ENCODE peak calls at places on chromosome 18, in five cellular contexts. Z, A, Y, O and M are unnamed samples.

GRCh38 chr18:47747260-47747795 is 183.1 kb downstream of the SMAD2 start:
- DNase-seq in Z (no peak), A (no peak), Y (no peak), O (no peak), M (peak; percentile 43)

GRCh38 chr18:10379511-10379910 is 74.9 kb upstream of the APCDD1 start:
- DNase-seq in Z (no peak), A (no peak), Y (no peak), O (peak; percentile 20), M (no peak)

GRCh38 chr18:70328169-70328568 is 39.3 kb downstream of the SOCS6 start:
- DNase-seq in Z (no peak), A (no peak), Y (no peak), O (no peak), M (no peak)

GRCh38 chr18:3060667-3061580 is 48.0 kb upstream of the LPIN2 start:
- DNase-seq in Z (no peak), A (no peak), Y (no peak), O (no peak), M (peak; percentile 15)

GRCh38 chr18:10401489-10401888 is 52.9 kb upstream of the APCDD1 start:
- DNase-seq in Z (no peak), A (no peak), Y (no peak), O (peak; percentile 26), M (no peak)

GRCh38 chr18:42654561-42654960 is 460.9 kb downstream of the RIT2 start:
- DNase-seq in Z (no peak), A (no peak), Y (no peak), O (no peak), M (no peak)

GRCh38 chr18:68275616-68276015 is 439.3 kb downstream of the TMX3 start:
- DNase-seq in Z (no peak), A (no peak), Y (no peak), O (peak; percentile 73), M (no peak)

GRCh38 chr18:32724071-32724696 is 48.6 kb downstream of the KLHL14 start:
- DNase-seq in Z (no peak), A (no peak), Y (no peak), O (no peak), M (no peak)

GRCh38 chr18:76064998-76065397 is 430.0 kb downstream of the ZNF516 start:
- DNase-seq in Z (no peak), A (peak; percentile 1), Y (no peak), O (no peak), M (no peak)

DNA sequence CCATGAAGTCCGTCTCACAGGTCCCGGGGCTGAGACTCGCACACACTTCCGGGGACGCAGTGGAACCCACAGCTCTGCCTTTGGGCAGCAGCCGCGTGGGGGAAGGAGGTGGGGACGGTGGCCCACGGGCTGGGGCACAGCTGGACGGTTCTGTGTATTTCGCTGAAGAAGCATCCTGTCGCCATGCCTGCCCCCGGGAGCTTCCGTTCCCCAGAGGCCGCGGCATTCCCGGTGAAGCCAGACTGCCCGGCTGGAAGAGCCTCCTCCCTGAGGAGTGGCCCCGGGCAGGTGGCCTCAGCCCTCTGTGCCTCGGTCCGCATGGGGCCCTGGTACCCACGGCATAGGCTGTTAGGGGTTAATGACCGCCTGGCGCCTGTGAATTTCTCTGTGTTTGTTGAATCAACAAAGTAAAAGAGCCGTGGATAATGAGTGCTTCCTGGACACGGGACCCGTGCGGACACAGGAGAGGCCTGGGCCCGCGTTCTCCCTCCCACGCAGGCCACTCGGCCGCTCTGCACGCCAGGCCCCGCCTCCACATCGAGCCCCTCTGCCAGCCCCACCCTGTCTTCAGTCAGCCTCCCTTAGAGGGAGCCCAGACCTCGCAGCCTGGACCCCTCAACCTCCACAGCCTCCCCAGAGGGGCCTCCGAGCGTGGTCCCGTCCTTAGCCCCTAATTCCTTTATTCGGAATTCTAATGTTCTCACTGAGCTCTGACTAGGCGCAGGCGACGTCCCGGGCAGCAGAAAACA is 51.0 kb downstream of the KCNG2 start:
- DNase-seq in Z (no peak), A (no peak), Y (no peak), O (no peak), M (no peak)
- TF ChIP-seq CTCF in Z (no peak), A (no peak), Y (no peak), O (no peak), M (no peak)

DNA sequence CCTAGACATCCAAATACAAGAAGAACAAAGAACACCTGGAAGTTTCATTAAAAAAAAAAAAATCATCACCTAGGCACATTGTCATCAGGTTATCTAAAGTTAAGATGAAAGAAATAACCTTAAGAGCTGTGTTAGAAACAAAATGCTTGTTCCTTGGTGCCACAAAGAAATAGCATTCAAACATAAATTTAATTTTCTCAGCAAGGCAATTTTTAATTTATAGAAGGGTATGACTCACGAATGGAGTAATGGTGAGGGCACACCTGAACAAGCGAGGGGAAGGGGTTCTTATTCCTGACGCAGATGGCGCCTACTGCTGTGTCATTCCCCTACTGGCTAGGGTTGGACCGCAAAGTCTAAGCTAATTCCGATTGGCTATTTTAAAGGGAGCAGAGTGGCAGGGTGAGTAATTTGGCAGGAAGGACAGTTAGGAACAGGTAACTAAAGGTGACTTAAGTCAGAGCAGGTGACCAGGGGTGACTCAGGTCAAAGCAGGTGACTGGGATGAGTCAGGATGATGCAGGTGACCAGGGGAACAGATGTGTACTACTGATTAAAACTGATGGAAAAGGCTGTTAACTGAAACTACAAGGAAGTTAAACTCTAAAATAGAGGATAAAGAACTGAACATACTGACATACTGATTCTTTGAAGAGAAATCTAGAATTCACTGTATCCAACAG is 30.0 kb upstream of the TWSG1 start:
- DNase-seq in Z (no peak), A (no peak), Y (no peak), O (no peak), M (no peak)
- TF ChIP-seq CTCF in Z (no peak), A (no peak), Y (no peak), O (no peak), M (no peak)

GRCh38 chr18:58321986-58322385 is 278.0 kb downstream of the NEDD4L start:
- DNase-seq in Z (peak; percentile 81), A (peak; percentile 47), Y (peak; percentile 7), O (peak; percentile 89), M (no peak)
- TF ChIP-seq CTCF in Z (peak; percentile 64), A (peak; percentile 58), Y (peak; percentile 53), O (peak; percentile 58), M (peak; percentile 66)

DNA sequence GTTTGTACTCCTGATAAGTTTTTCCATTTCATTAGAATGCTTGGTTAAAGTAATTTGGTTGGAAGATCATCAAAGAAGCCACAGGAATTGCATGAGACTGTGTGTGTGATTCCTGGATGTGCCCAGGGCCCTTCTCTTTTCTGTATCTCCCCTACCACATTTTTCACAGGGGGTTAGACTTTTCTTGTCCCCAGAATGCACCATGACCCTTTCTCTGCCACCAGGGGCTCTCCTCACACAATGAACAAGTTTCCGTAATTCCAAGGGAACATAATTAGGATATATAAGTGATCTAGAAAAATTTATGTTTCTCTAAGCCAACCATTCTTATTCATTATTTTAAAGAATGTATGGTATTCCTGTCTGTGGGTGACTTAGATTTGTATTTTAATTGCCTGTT is 291.8 kb downstream of the NEDD4L start:
- DNase-seq in Z (no peak), A (no peak), Y (no peak), O (no peak), M (no peak)
- TF ChIP-seq CTCF in Z (no peak), A (peak; percentile 29), Y (no peak), O (peak; percentile 37), M (peak; percentile 60)

GRCh38 chr18:58540381-58540943 is 88.4 kb downstream of the ALPK2 start:
- DNase-seq in Z (no peak), A (no peak), Y (no peak), O (no peak), M (no peak)

GRCh38 chr18:58542426-58543159 is 86.3 kb downstream of the ALPK2 start:
- DNase-seq in Z (no peak), A (no peak), Y (no peak), O (no peak), M (no peak)

GRCh38 chr18:58541789-58542425 is 87.0 kb downstream of the ALPK2 start:
- DNase-seq in Z (peak; percentile 64), A (no peak), Y (no peak), O (peak; percentile 98), M (no peak)

GRCh38 chr18:58539659-58540380 is 89.1 kb downstream of the ALPK2 start:
- DNase-seq in Z (no peak), A (no peak), Y (no peak), O (no peak), M (no peak)

DNA sequence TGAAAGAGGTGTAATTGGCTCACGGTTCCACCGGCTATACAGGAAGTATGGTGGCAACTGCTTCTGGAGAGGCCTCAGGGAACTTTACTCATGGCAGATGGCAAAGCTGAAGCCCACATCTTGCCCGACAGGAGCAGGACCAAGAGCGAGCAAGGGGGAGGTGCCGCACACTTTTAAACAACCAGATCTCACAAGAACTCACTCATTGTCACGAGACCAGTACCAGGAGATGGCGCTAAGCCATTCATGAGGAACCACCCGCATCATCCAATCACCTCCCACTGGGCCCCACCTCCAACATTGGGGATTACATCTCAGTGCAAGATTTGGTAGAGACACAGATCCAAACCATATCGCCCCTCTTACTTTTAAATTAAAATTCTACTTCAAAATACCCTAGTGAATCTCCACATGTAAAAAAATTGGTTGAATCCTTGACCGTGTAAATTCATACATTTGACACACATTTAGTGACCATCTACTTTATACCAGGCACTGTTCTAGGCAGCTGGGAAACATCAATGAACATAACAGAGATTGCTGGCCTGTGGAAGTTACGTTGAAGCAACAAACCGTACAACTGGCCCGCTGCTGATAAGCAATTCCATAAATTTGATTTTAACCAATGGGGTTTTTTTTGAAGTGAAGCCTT is 87.6 kb downstream of the ALPK2 start:
- DNase-seq in Z (no peak), A (no peak), Y (no peak), O (peak; percentile 53), M (no peak)
- TF ChIP-seq CTCF in Z (no peak), A (peak; percentile 15), Y (no peak), O (no peak), M (no peak)

DNA sequence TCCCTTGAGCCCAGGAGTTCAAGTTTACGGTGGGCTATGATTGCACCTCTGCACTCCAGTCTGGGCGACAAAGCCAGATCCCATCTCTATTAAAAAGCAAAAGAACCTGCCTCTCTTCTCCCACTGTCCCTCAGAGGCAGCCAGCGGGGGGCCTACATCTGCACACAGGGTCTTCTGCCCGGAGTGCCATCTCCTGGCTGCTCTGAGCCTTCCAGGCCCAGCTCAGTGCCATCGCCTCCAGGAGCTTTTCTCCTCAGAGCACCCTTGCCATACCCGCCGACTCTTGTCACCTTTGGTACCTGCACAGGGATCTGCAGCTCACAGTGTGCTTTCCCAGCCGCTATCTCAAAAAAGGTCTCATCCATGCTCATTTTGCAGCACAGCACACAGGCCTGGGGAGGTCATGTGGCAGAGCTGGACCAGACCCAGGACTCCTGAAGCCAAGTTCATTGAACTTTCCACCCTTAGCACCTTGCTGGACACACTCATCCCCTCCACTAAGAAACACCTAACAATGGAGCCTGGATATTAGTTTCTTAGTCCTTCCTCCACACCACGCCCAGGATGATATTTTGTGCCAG is 186.3 kb downstream of the HAUS1 start:
- DNase-seq in Z (no peak), A (no peak), Y (no peak), O (no peak), M (no peak)
- TF ChIP-seq CTCF in Z (no peak), A (no peak), Y (no peak), O (no peak), M (no peak)

GRCh38 chr18:23627325-23627724 is 35.4 kb downstream of the ANKRD29 start:
- DNase-seq in Z (peak; percentile 58), A (no peak), Y (no peak), O (peak; percentile 90), M (no peak)
- TF ChIP-seq CTCF in Z (no peak), A (no peak), Y (no peak), O (no peak), M (no peak)